ENCODE peak calls at places on chromosome 21, in four cellular contexts. H is kidney tubule cell, V is Right ventricle myocardium inferior, S is A172. L is an unnamed sample.

GRCh38 chr21:26847951-26848350 is 2.7 kb upstream of the ADAMTS1 start:
- DNase-seq in H (no peak), V (no peak), S (no peak), L (no peak)

GRCh38 chr21:38126677-38127271 is 130.0 kb upstream of the KCNJ15 start:
- DNase-seq in H (peak; percentile 69), V (peak; percentile 72), S (peak; percentile 68), L (peak; percentile 68)

GRCh38 chr21:28239345-28239744 is 753.3 kb downstream of the LTN1 start:
- DNase-seq in H (no peak), V (no peak), S (no peak), L (no peak)

GRCh38 chr21:36388835-36389234 is 3.6 kb downstream of the CHAF1B start:
- DNase-seq in H (peak; percentile 64), V (no peak), S (peak; percentile 32), L (no peak)

GRCh38 chr21:18443085-18443484 is 39.5 kb upstream of the TMPRSS15 start:
- DNase-seq in H (no peak), V (no peak), S (no peak), L (no peak)

GRCh38 chr21:36471254-36471723 is 8.6 kb downstream of the CLDN14 start:
- DNase-seq in H (peak; percentile 53), V (no peak), S (peak; percentile 66), L (no peak)

GRCh38 chr21:34881894-34882371 is 167.2 kb downstream of the RUNX1 start:
- DNase-seq in H (peak; percentile 90), V (no peak), S (peak; percentile 95), L (peak; percentile 87)

GRCh38 chr21:14243877-14244276 is 27.9 kb downstream of the RBM11 start:
- DNase-seq in H (no peak), V (no peak), S (no peak), L (no peak)

GRCh38 chr21:31555741-31556191 is 103.7 kb upstream of the SOD1 start:
- DNase-seq in H (no peak), V (no peak), S (no peak), L (no peak)

GRCh38 chr21:46362946-46363345 is 39.0 kb downstream of the PCNT start:
- DNase-seq in H (no peak), V (peak; percentile 15), S (no peak), L (no peak)

GRCh38 chr21:32806810-32807386 is 35.3 kb upstream of the PAXBP1 start:
- DNase-seq in H (peak; percentile 65), V (no peak), S (peak; percentile 27), L (no peak)

GRCh38 chr21:44613386-44614155 is 1.7 kb downstream of the KRTAP10-8 start:
- DNase-seq in H (no peak), V (no peak), S (no peak), L (no peak)

GRCh38 chr21:35562876-35563275 is 497.4 kb downstream of the SETD4 start:
- DNase-seq in H (no peak), V (no peak), S (no peak), L (no peak)

GRCh38 chr21:41894922-41895557 is 15.9 kb upstream of the PRDM15 start:
- DNase-seq in H (peak; percentile 73), V (no peak), S (peak; percentile 81), L (peak; percentile 43)

GRCh38 chr21:45140346-45140940 is 66.1 kb downstream of the ADARB1 start:
- DNase-seq in H (peak; percentile 92), V (no peak), S (peak; percentile 91), L (peak; percentile 90)

GRCh38 chr21:44304846-44305245 is 5.0 kb downstream of the PFKL start:
- DNase-seq in H (peak; percentile 63), V (no peak), S (peak; percentile 52), L (peak; percentile 18)

GRCh38 chr21:44051462-44051941 is 39.4 kb downstream of the TRAPPC10 start:
- DNase-seq in H (no peak), V (peak; percentile 75), S (no peak), L (no peak)